ENCODE peak calls at places on chromosomes 1 and 21, in seven cellular contexts. U is H9, C is cardiac muscle cell, W is osteocyte, A is heart right ventricle, Y is tibial nerve, L is thoracic aorta. I is an unnamed sample.

GRCh38 chr1:225044258-225044657 is 114.8 kb downstream of the DNAH14 start:
- DNase-seq in U (no peak), C (peak), W (no peak), A (no peak), Y (no peak), L (no peak), I (no peak)

GRCh38 chr1:246096356-246096755 is 410.7 kb downstream of the SMYD3 start:
- DNase-seq in U (no peak), C (no peak), W (no peak), A (no peak), Y (no peak), L (no peak), I (no peak)

GRCh38 chr1:173062156-173062938 is 11.6 kb upstream of the TNFSF18 start:
- DNase-seq in U (no peak), C (peak), W (no peak), A (no peak), Y (no peak), L (no peak), I (no peak)

GRCh38 chr1:50959303-50959912 is 659 bp downstream of the FAF1 start:
- DNase-seq in U (no peak), C (peak), W (no peak), A (peak), Y (no peak), L (no peak), I (no peak)

GRCh38 chr21:40516336-40516735 is 330.6 kb downstream of the DSCAM start:
- DNase-seq in U (no peak), C (no peak), W (no peak), A (peak), Y (no peak), L (no peak), I (peak)

GRCh38 chr1:35073265-35073811 is 5.8 kb upstream of the ZMYM1 start:
- DNase-seq in U (no peak), C (no peak), W (no peak), A (no peak), Y (no peak), L (no peak), I (no peak)

GRCh38 chr1:45617618-45618017 is 6.2 kb downstream of the CCDC17 start:
- DNase-seq in U (no peak), C (peak), W (no peak), A (no peak), Y (no peak), L (no peak), I (no peak)

GRCh38 chr1:32886012-32886827 is at the start of gene HPCA:
- DNase-seq in U (peak), C (peak), W (peak), A (peak), Y (no peak), L (no peak), I (peak)

GRCh38 chr1:180156201-180156600 is 1.5 kb downstream of the QSOX1 start:
- DNase-seq in U (no peak), C (no peak), W (peak), A (no peak), Y (no peak), L (no peak), I (no peak)

GRCh38 chr21:44920694-44921604 is at the start of gene ITGB2:
- DNase-seq in U (no peak), C (no peak), W (no peak), A (no peak), Y (no peak), L (no peak), I (no peak)

GRCh38 chr21:16891821-16892220 is 621.0 kb upstream of the CXADR start:
- DNase-seq in U (no peak), C (peak), W (no peak), A (no peak), Y (no peak), L (no peak), I (no peak)

GRCh38 chr1:66439028-66439427 is 94.9 kb upstream of the SGIP1 start:
- DNase-seq in U (no peak), C (no peak), W (no peak), A (no peak), Y (no peak), L (no peak), I (no peak)

GRCh38 chr1:52632732-52633290 is at the start of gene SHISAL2A:
- DNase-seq in U (peak), C (peak), W (no peak), A (peak), Y (no peak), L (no peak), I (peak)

GRCh38 chr1:25746299-25747045 is 53.5 kb upstream of the SELENON start:
- DNase-seq in U (no peak), C (no peak), W (no peak), A (no peak), Y (no peak), L (no peak), I (no peak)

GRCh38 chr21:33762798-33763572 is 120.7 kb downstream of the ITSN1 start:
- DNase-seq in U (no peak), C (peak), W (no peak), A (no peak), Y (no peak), L (no peak), I (no peak)

GRCh38 chr1:179779645-179780272 is 36.7 kb downstream of the FAM163A start:
- DNase-seq in U (no peak), C (peak), W (no peak), A (peak), Y (no peak), L (no peak), I (no peak)

GRCh38 chr1:165397945-165398344 is 41.4 kb upstream of the LMX1A start:
- DNase-seq in U (peak), C (peak), W (no peak), A (peak), Y (no peak), L (no peak), I (peak)

GRCh38 chr1:39050001-39050400 is 23.9 kb downstream of the NDUFS5 start:
- DNase-seq in U (no peak), C (no peak), W (no peak), A (no peak), Y (no peak), L (no peak), I (no peak)

GRCh38 chr1:4307468-4307845 is 347.0 kb upstream of the AJAP1 start:
- DNase-seq in U (peak), C (no peak), W (no peak), A (no peak), Y (no peak), L (no peak), I (no peak)

GRCh38 chr21:32705139-32705538 is 22.7 kb downstream of the SYNJ1 start:
- DNase-seq in U (no peak), C (peak), W (no peak), A (no peak), Y (no peak), L (no peak), I (no peak)

GRCh38 chr21:34743831-34744230 is 75.0 kb downstream of the CLIC6 start:
- DNase-seq in U (no peak), C (peak), W (no peak), A (peak), Y (peak), L (no peak), I (no peak)

GRCh38 chr1:109617291-109617801 is 2.1 kb downstream of the GNAT2 start:
- DNase-seq in U (peak), C (peak), W (no peak), A (no peak), Y (no peak), L (no peak), I (no peak)

GRCh38 chr1:154324669-154325582 is at the start of gene ATP8B2:
- DNase-seq in U (peak), C (peak), W (peak), A (peak), Y (peak), L (peak), I (peak)

GRCh38 chr1:162456324-162456723 is 41.3 kb upstream of the UHMK1 start:
- DNase-seq in U (no peak), C (no peak), W (no peak), A (no peak), Y (no peak), L (no peak), I (no peak)

GRCh38 chr1:210597555-210598134 is 268.9 kb downstream of the HHAT start:
- DNase-seq in U (no peak), C (peak), W (no peak), A (no peak), Y (no peak), L (no peak), I (no peak)

GRCh38 chr1:107196973-107197562 is 56.2 kb downstream of the NTNG1 start:
- DNase-seq in U (peak), C (peak), W (no peak), A (no peak), Y (no peak), L (no peak), I (peak)

GRCh38 chr21:42834730-42835191 is 44.6 kb downstream of the WDR4 start:
- DNase-seq in U (no peak), C (no peak), W (peak), A (no peak), Y (no peak), L (no peak), I (no peak)

GRCh38 chr1:63774617-63775417 is 1.0 kb downstream of the ROR1 start:
- DNase-seq in U (peak), C (peak), W (no peak), A (peak), Y (peak), L (no peak), I (peak)

GRCh38 chr1:10897981-10898728 is 101.7 kb upstream of the CASZ1 start:
- DNase-seq in U (peak), C (no peak), W (no peak), A (no peak), Y (no peak), L (no peak), I (no peak)

DNA sequence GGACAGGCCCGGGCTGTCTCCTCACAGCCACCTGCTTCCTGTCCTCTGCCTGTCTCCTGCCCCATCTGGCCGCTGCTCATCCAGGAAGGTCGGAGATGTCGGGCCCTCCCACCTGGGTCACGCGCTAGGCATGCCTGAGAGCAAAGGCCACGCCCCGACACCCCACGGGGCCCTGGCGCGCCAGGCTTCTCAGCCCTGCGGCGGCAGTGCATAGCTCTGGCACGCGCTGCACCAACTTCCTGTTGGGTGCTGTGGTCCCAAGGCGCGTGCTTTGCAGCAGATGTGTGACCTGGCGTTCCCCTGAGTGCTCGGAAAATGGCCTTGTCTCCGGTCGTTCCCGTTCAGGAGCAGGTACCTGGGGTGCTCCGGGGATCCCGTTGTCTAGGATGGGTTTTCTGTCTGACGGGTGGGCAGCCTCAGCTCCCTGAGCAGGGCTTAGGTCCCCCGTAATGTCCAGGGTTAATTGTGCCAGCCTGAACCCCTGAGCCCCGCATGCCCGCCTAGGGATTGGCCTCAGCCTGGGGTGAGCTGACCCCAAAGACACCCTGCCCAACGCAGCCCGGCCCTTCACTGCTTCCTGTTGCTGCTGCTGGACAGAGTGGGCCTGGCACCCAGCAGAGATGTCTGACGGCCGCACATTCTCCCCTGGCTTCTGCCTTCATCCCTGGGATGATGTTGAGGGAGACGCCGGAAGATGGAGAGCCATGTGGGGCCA is 19.4 kb upstream of the KCNAB2 start:
- DNase-seq in U (peak), C (peak), W (no peak), A (peak), Y (peak), L (peak), I (no peak)
- TF ChIP-seq CTCF in U (no peak), C (no peak), W (no peak), A (no peak), Y (no peak), L (no peak), I (no peak)

GRCh38 chr1:201504799-201505504 is 2.0 kb downstream of the CSRP1 start:
- DNase-seq in U (no peak), C (no peak), W (no peak), A (no peak), Y (no peak), L (no peak), I (no peak)

GRCh38 chr1:201506092-201506491 is 831 bp downstream of the CSRP1 start:
- DNase-seq in U (no peak), C (no peak), W (no peak), A (no peak), Y (no peak), L (no peak), I (no peak)

GRCh38 chr1:201508809-201509208 is 1.9 kb upstream of the CSRP1 start:
- DNase-seq in U (no peak), C (no peak), W (no peak), A (no peak), Y (no peak), L (no peak), I (no peak)

GRCh38 chr1:201505505-201505893 is 1.4 kb downstream of the CSRP1 start:
- DNase-seq in U (peak), C (peak), W (no peak), A (peak), Y (no peak), L (no peak), I (peak)

GRCh38 chr1:201506573-201507567 is at the start of gene CSRP1:
- DNase-seq in U (peak), C (peak), W (no peak), A (peak), Y (peak), L (peak), I (peak)
- TF ChIP-seq CTCF in U (no peak), C (no peak), W (no peak), A (peak), Y (no peak), L (no peak), I (no peak)

GRCh38 chr1:239303289-239303688 is 83.1 kb upstream of the CHRM3 start:
- DNase-seq in U (no peak), C (no peak), W (no peak), A (no peak), Y (no peak), L (no peak), I (no peak)

GRCh38 chr1:239306426-239306825 is 79.9 kb upstream of the CHRM3 start:
- DNase-seq in U (no peak), C (no peak), W (no peak), A (no peak), Y (no peak), L (no peak), I (no peak)

GRCh38 chr1:239311331-239311730 is 75.0 kb upstream of the CHRM3 start:
- DNase-seq in U (no peak), C (no peak), W (no peak), A (no peak), Y (no peak), L (no peak), I (no peak)

GRCh38 chr1:239307886-239308285 is 78.5 kb upstream of the CHRM3 start:
- DNase-seq in U (no peak), C (no peak), W (no peak), A (no peak), Y (no peak), L (no peak), I (no peak)

GRCh38 chr1:239308701-239309333 is 77.6 kb upstream of the CHRM3 start:
- DNase-seq in U (peak), C (peak), W (no peak), A (peak), Y (no peak), L (no peak), I (peak)
- TF ChIP-seq CTCF in U (peak), C (peak), W (peak), A (peak), Y (peak), L (no peak), I (peak)

DNA sequence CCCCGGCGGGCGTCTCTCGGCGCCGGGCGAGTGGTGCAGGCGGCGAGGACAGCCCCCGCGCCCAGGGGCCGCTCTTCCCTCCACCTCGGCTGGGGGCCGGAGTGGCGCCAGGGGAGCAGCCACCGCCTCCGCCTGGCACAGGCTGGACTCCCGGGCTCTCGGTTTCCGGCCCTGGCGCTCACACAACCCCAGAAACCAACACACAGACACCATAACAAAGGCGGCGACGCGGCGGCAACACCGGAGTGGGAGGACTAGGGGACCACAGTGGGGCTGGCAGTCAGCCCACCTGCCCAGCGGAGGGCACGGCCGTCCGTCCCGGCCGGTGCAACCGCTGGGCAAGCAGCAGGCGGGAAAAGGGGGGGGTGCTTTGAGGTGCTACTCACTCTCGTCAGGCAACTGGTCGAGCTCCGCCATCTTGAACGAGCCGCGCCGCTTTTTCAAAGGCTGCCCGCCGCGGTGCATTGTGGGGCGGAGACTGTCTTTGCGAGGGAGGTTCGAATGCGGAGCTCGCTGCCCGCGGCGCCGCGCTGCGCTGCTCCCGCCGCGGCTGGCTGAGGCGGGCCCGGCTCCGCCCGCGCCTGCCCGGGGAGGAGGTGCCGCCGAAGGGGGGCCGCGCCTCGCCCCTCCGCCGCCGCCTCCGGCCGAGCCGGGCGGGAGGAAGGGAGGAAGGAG is at the start of gene LIN9:
- DNase-seq in U (peak), C (peak), W (peak), A (peak), Y (peak), L (peak), I (peak)
- TF ChIP-seq CTCF in U (no peak), C (peak), W (no peak), A (peak), Y (no peak), L (no peak), I (no peak)

I was measured in endothelial cell.